ENCODE peak calls at places on chromosomes 16 and 17, in five cellular contexts. G is left lung, U is ELR, M is cardiac fibroblast, K is sigmoid colon. N is an unnamed sample.

GRCh38 chr17:8341456-8341855 is 1.8 kb downstream of the ODF4 start:
- DNase-seq in M (no peak), G (no peak), U (no peak), K (no peak), N (no peak)

GRCh38 chr17:1557355-1558095 is 5.1 kb downstream of the PITPNA start:
- DNase-seq in M (peak), U (peak), K (no peak), G (no peak), N (peak)

GRCh38 chr17:64378890-64379354 is 11.7 kb downstream of the PECAM1 start:
- DNase-seq in M (peak), U (no peak), K (no peak), G (no peak), N (no peak)

GRCh38 chr16:84514874-84515835 is 10.7 kb upstream of the MEAK7 start:
- DNase-seq in K (no peak), M (no peak), U (no peak), G (peak), N (no peak)

GRCh38 chr16:89446136-89446974 is 44.0 kb downstream of the ANKRD11 start:
- DNase-seq in U (no peak), K (no peak), G (no peak), M (no peak), N (no peak)

GRCh38 chr17:68706351-68706750 is 105.2 kb upstream of the FAM20A start:
- DNase-seq in G (no peak), K (no peak), M (no peak), U (no peak), N (no peak)

GRCh38 chr16:54846761-54847160 is 83.9 kb upstream of the IRX5 start:
- DNase-seq in U (no peak), K (no peak), M (no peak), G (no peak), N (no peak)

GRCh38 chr17:62819511-62820221 is 11.6 kb upstream of the MARCHF10 start:
- DNase-seq in K (peak), U (peak), M (peak), G (peak), N (peak)

GRCh38 chr17:70938311-70938710 is 769.0 kb downstream of the KCNJ2 start:
- DNase-seq in G (no peak), U (no peak), M (no peak), K (no peak), N (no peak)

GRCh38 chr16:84633622-84634021 is 14.7 kb upstream of the KLHL36 start:
- DNase-seq in M (peak), K (peak), U (no peak), G (no peak), N (peak)

GRCh38 chr17:80694992-80695912 is 150.6 kb downstream of the RPTOR start:
- DNase-seq in U (no peak), G (no peak), M (no peak), K (no peak), N (no peak)

GRCh38 chr16:66354321-66354854 is 12.1 kb upstream of the CDH5 start:
- DNase-seq in U (no peak), M (no peak), K (no peak), G (no peak), N (no peak)

GRCh38 chr17:45050680-45051059 is 762 bp downstream of the DCAKD start:
- DNase-seq in M (no peak), G (no peak), K (no peak), U (peak), N (no peak)

GRCh38 chr17:34756670-34757021 is 177.3 kb downstream of the TMEM132E start:
- DNase-seq in M (no peak), K (peak), U (peak), G (no peak), N (no peak)

GRCh38 chr16:71626018-71626857 is at the start of gene MARVELD3:
- DNase-seq in M (no peak), G (peak), K (no peak), U (no peak), N (no peak)

GRCh38 chr17:72249441-72249840 is 128.6 kb downstream of the SOX9 start:
- DNase-seq in U (no peak), G (no peak), M (no peak), K (no peak), N (no peak)

GRCh38 chr16:31356566-31357323 is 1.8 kb downstream of the ITGAX start:
- DNase-seq in U (peak), G (no peak), M (no peak), K (no peak), N (no peak)

GRCh38 chr17:83199500-83200201 is 120.2 kb downstream of the METRNL start:
- DNase-seq in K (peak), G (peak), U (peak), M (no peak), N (peak)

GRCh38 chr16:3578610-3579551 is 1.7 kb upstream of the NLRC3 start:
- DNase-seq in K (no peak), U (peak), G (no peak), M (no peak), N (no peak)

GRCh38 chr17:72244942-72245341 is 124.1 kb downstream of the SOX9 start:
- DNase-seq in G (no peak), U (peak), K (no peak), M (peak), N (no peak)

GRCh38 chr17:50274945-50275221 is 617 bp downstream of the TMEM92 start:
- DNase-seq in K (no peak), U (no peak), G (no peak), M (no peak), N (no peak)

GRCh38 chr16:89325861-89326471 is 108.5 kb downstream of the ZNF778 start:
- DNase-seq in G (peak), M (peak), U (peak), K (peak), N (peak)

GRCh38 chr17:43713494-43714162 is 45.0 kb downstream of the SOST start:
- DNase-seq in G (no peak), K (no peak), M (peak), U (peak), N (no peak)

GRCh38 chr17:16106161-16106891 is 106.7 kb downstream of the TTC19 start:
- DNase-seq in M (peak), U (no peak), G (no peak), K (no peak), N (no peak)

GRCh38 chr17:3771140-3771539 is 29.8 kb downstream of the ITGAE start:
- DNase-seq in K (no peak), G (no peak), M (no peak), U (no peak), N (no peak)

GRCh38 chr17:57783338-57783742 is 38.2 kb upstream of the CCDC182 start:
- DNase-seq in M (peak), U (peak), K (peak), G (peak), N (peak)

GRCh38 chr16:2209258-2210008 is 1.2 kb downstream of the BRICD5 start:
- DNase-seq in G (no peak), K (no peak), U (no peak), M (no peak), N (no peak)

GRCh38 chr16:30652718-30653117 is 2.0 kb downstream of the PRR14 start:
- DNase-seq in M (no peak), K (no peak), U (no peak), G (peak), N (no peak)

GRCh38 chr16:85733839-85734170 is 17.1 kb downstream of the C16orf74 start:
- DNase-seq in G (no peak), M (peak), U (peak), K (no peak), N (peak)

GRCh38 chr17:77435272-77436057 is 294.7 kb downstream of the SEC14L1 start:
- DNase-seq in U (no peak), M (no peak), K (no peak), G (no peak), N (no peak)

GRCh38 chr17:7079581-7080444 is at the start of gene CLEC10A:
- DNase-seq in M (no peak), K (no peak), G (no peak), U (no peak), N (no peak)

GRCh38 chr16:56119138-56119537 is 72.2 kb upstream of the GNAO1 start:
- DNase-seq in G (no peak), K (no peak), U (no peak), M (no peak), N (no peak)

GRCh38 chr16:12341423-12341822 is 364.9 kb downstream of the SNX29 start:
- DNase-seq in M (peak), U (peak), G (no peak), K (no peak), N (peak)

GRCh38 chr17:50462446-50462845 is 6.2 kb downstream of the CHAD start:
- DNase-seq in K (peak), M (no peak), G (no peak), U (no peak), N (no peak)

GRCh38 chr17:71438631-71439146 is 682.1 kb upstream of the SOX9 start:
- DNase-seq in M (peak), G (peak), U (peak), K (no peak), N (peak)

N was measured in brain microvascular endothelial cell.